ENCODE peak calls at places on chromosomes 13 and 19, in five cellular contexts. Z is body of pancreas, U is stomach, W is NT2/D1, Q is PC-3. T is an unnamed sample. For H3K4me1, H3K36me3 and H3K9me3, the result is how much of the 10 kb centered on the place peaks cover.

GRCh38 chr13:46668302-46668720 is 115.3 kb downstream of the LRCH1 start:
- DNase-seq in Q (peak), W (no peak), Z (no peak), U (no peak), T (no peak)

GRCh38 chr13:26476111-26476743 is 81.3 kb upstream of the WASF3 start:
- DNase-seq in Z (no peak), Q (no peak), W (no peak), U (no peak), T (no peak)

GRCh38 chr13:106151056-106151699 is 384.3 kb downstream of the EFNB2 start:
- DNase-seq in Z (no peak), W (peak), Q (peak), U (no peak), T (peak)

GRCh38 chr19:47447470-47448359 is 24.0 kb downstream of the SLC8A2 start:
- DNase-seq in Q (peak), Z (peak), W (peak), U (peak), T (peak)

GRCh38 chr13:34408635-34409034 is 533.4 kb upstream of the NBEA start:
- DNase-seq in Z (no peak), U (no peak), W (no peak), Q (no peak), T (no peak)

GRCh38 chr19:21751379-21751778 is 16.0 kb downstream of the ZNF100 start:
- DNase-seq in U (no peak), Q (no peak), Z (no peak), W (no peak), T (no peak)

GRCh38 chr19:58395220-58395978 is at the start of gene RNF225:
- DNase-seq in W (no peak), Q (peak), U (no peak), Z (no peak), T (no peak)

GRCh38 chr13:41345165-41345920 is 34.3 kb downstream of the NAA16 start:
- DNase-seq in Q (no peak), Z (no peak), W (no peak), U (no peak), T (no peak)

GRCh38 chr19:4369109-4369887 is 25.9 kb downstream of the MPND start:
- DNase-seq in Z (no peak), U (peak), W (no peak), Q (no peak), T (no peak)

GRCh38 chr19:6737873-6738725 is 719 bp upstream of the GPR108 start:
- DNase-seq in Q (peak), W (no peak), U (peak), Z (peak), T (no peak)

GRCh38 chr13:84896128-84896527 is 903.1 kb downstream of the SLITRK6 start:
- DNase-seq in Q (peak), Z (peak), W (peak), U (no peak), T (peak)

GRCh38 chr13:30895773-30896172 is 10.3 kb upstream of the MEDAG start:
- DNase-seq in U (no peak), Q (no peak), W (no peak), Z (peak), T (no peak)

GRCh38 chr13:49641810-49642291 is 13.5 kb downstream of the ARL11 start:
- DNase-seq in W (no peak), Q (peak), Z (no peak), U (no peak), T (no peak)

GRCh38 chr13:49428041-49428763 is 15.7 kb downstream of the CAB39L start:
- DNase-seq in Z (no peak), U (no peak), W (no peak), Q (no peak), T (no peak)

GRCh38 chr13:69389899-69390298 is 717.7 kb upstream of the ATXN8OS start:
- DNase-seq in Z (no peak), U (no peak), W (no peak), Q (peak), T (no peak)

GRCh38 chr19:6556480-6556879 is 25.7 kb downstream of the TNFSF9 start:
- DNase-seq in W (no peak), Z (no peak), Q (no peak), U (no peak), T (no peak)

GRCh38 chr19:3061214-3062161 is 807 bp downstream of the TLE5 start:
- DNase-seq in Q (no peak), U (peak), W (no peak), Z (no peak), T (no peak)

GRCh38 chr19:3062165-3063105 is at the start of gene TLE5:
- DNase-seq in U (peak), W (no peak), Q (peak), Z (peak), T (peak)

GRCh38 chr19:3058821-3059314 is 3.4 kb downstream of the TLE5 start:
- DNase-seq in W (no peak), U (no peak), Q (no peak), Z (no peak), T (no peak)

GRCh38 chr19:3059653-3060052 is 2.6 kb downstream of the TLE5 start:
- DNase-seq in W (no peak), Z (no peak), Q (no peak), U (no peak), T (no peak)

GRCh38 chr19:3060852-3061182 is 1.5 kb downstream of the TLE5 start:
- DNase-seq in Z (no peak), W (no peak), U (no peak), Q (no peak), T (no peak)
- H3K4me1 ChIP-seq in Z (half or more), W (under half), U (under half), Q (under half), T (under half)

GRCh38 chr13:113612626-113613025 is 28.1 kb downstream of the TFDP1 start:
- DNase-seq in W (no peak), Q (no peak), U (no peak), Z (no peak), T (no peak)
- H3K36me3 ChIP-seq in W (half or more), Q (under half), U (under half), Z (under half), T (half or more)

GRCh38 chr19:53357821-53358581 is 7.5 kb upstream of the ZNF525 start:
- DNase-seq in W (no peak), U (no peak), Q (no peak), Z (no peak), T (no peak)
- H3K9me3 ChIP-seq in W (under half), U (half or more), Q (under half), Z (under half), T (under half)

GRCh38 chr19:19502281-19502680 is 13.1 kb downstream of the TSSK6 start:
- DNase-seq in Q (no peak), U (no peak), Z (no peak), W (no peak), T (no peak)

GRCh38 chr19:19501798-19502197 is 13.6 kb downstream of the TSSK6 start:
- DNase-seq in U (no peak), Q (no peak), Z (no peak), W (no peak), T (no peak)

GRCh38 chr19:19498255-19498991 is 16.9 kb downstream of the TSSK6 start:
- DNase-seq in U (no peak), W (no peak), Z (no peak), Q (no peak), T (no peak)

GRCh38 chr19:19500975-19501644 is 14.2 kb downstream of the TSSK6 start:
- DNase-seq in Z (no peak), Q (no peak), W (no peak), U (no peak), T (no peak)

DNA sequence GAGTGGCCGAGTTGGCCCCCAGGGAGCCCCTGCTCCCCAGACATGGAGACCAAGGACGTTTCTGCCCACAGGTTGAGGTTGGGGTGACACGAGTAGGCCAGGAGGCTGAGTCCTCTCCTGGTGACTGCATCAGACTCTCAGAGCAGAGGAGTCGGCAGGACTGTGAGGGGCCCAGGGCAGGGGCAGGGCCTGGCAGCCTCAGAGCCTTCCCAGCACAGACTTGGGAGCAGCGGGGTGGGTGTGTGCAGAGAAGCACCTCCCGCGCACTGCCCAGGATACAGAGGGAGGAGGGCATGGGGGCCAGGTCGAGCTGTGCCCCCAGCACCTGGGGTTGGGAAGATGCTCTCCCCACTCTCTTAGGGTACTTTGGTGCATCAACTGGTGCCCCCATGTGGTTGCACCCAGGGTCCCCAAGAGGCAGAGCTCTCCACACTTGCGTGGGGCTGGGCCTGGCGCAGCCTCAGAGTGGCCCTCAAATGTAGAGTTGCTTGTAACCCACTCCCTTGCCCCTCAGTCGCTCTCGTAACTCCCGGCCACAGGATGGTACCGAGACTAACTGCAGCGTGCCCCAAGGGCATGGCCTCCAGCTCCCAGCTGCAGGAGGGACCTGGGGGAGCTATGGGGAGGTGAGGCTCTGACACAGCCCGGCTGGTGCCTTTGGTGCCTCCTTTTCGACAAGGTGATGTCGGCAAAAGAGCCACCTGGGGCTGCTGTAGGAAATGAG is 15.9 kb downstream of the TSSK6 start:
- DNase-seq in Z (no peak), Q (no peak), W (no peak), U (no peak), T (no peak)
- H3K4me1 ChIP-seq in Z (under half), Q (under half), W (under half), U (under half), T (under half)

DNA sequence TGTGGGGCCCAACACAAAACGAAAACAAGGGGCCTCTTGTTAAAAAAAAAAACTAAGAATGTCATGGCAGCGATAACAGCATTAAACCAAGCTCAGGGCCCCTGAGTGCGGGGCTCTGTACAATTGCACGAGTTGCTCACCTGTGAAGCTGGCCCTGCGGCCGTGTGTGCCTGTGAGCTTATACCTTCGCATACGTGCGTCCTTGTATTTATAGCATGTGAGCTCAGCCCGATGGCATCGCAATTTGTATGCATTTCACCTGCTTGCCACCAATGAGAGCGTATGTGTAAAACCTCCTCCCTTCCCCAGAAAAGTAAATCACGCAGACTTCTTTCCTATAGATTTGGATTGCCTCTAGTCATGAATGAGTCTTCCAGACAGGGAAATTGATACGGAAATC is 17.1 kb downstream of the HNRNPM start:
- DNase-seq in U (no peak), Z (no peak), Q (no peak), W (no peak), T (no peak)
- H3K36me3 ChIP-seq in U (half or more), Z (under half), Q (half or more), W (half or more), T (half or more)

DNA sequence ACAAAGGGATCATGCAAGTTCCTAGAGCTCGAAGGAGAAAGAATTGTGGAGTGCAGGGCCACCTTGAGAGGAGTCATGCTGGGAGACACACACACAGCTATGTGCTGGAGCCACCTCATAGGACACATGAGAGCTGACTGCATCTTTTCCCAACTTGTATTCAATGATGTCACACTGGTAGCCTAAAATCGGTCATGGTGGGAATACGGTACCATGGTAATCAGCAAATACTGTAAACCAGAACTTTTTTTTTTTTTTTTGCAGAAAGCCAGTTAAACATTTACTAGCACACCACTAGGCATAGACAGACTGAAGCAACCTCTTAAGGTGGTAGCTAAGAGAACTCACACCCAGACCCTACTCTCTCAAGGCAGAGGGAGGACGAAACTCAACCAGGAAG is 47.0 kb upstream of the INTS6 start:
- DNase-seq in U (no peak), Z (no peak), W (no peak), Q (no peak), T (no peak)
- H3K9me3 ChIP-seq in U (under half), Z (under half), W (under half), Q (under half), T (under half)

GRCh38 chr19:8391274-8392016 is 1.3 kb downstream of the RAB11B start:
- DNase-seq in W (no peak), U (peak), Z (peak), Q (no peak), T (no peak)
- H3K4me1 ChIP-seq in W (under half), U (half or more), Z (half or more), Q (under half), T (under half)

T was measured in HAP-1.